ENCODE peak calls at places on chromosomes 7 and 10, in five cellular contexts. Y, F, U, M and G are unnamed samples. For H3K9me3 and H3K36me3, the result is how much of the 10 kb centered on the place peaks cover.

GRCh38 chr10:71296086-71296485 is 23.0 kb upstream of the SLC29A3 start:
- DNase-seq in U (no peak), F (no peak), M (no peak), Y (no peak), G (no peak)

GRCh38 chr7:39349452-39350123 is 216.6 kb upstream of the YAE1 start:
- DNase-seq in U (no peak), M (no peak), F (no peak), Y (no peak), G (no peak)

GRCh38 chr10:33008499-33009243 is 50.6 kb upstream of the ITGB1 start:
- DNase-seq in M (no peak), F (peak), U (peak), Y (peak), G (peak)

GRCh38 chr7:24965831-24966708 is 13.9 kb downstream of the OSBPL3 start:
- DNase-seq in Y (no peak), U (peak), M (no peak), F (peak), G (no peak)

GRCh38 chr7:71521506-71521905 is 389.6 kb downstream of the GALNT17 start:
- DNase-seq in M (no peak), U (no peak), F (no peak), Y (peak), G (peak)

GRCh38 chr7:15015545-15016314 is 113.2 kb upstream of the DGKB start:
- DNase-seq in M (no peak), F (peak), U (no peak), Y (peak), G (peak)

GRCh38 chr7:38185395-38185920 is 7.4 kb downstream of the STARD3NL start:
- DNase-seq in Y (no peak), F (no peak), U (no peak), M (no peak), G (no peak)

GRCh38 chr10:77571490-77571889 is 66.1 kb downstream of the KCNMA1 start:
- DNase-seq in M (no peak), F (no peak), U (no peak), Y (no peak), G (peak)

GRCh38 chr7:105315357-105315756 is 73.4 kb downstream of the SRPK2 start:
- DNase-seq in F (no peak), M (no peak), Y (no peak), U (no peak), G (no peak)

GRCh38 chr10:112875474-112876267 is 74.4 kb upstream of the TCF7L2 start:
- DNase-seq in U (no peak), Y (no peak), F (no peak), M (no peak), G (peak)

GRCh38 chr7:73544678-73545077 is 12.8 kb downstream of the BCL7B start:
- DNase-seq in U (no peak), F (no peak), Y (no peak), M (no peak), G (no peak)

GRCh38 chr7:47327306-47327697 is 254.6 kb downstream of the TNS3 start:
- DNase-seq in U (no peak), Y (no peak), M (peak), F (no peak), G (no peak)

GRCh38 chr7:107103369-107103768 is 58.9 kb downstream of the PRKAR2B start:
- DNase-seq in Y (peak), F (peak), M (no peak), U (no peak), G (no peak)

GRCh38 chr10:123890761-123891146 is 853 bp downstream of the CPXM2 start:
- DNase-seq in Y (no peak), F (no peak), U (no peak), M (peak), G (no peak)

GRCh38 chr10:123888751-123889150 is 2.9 kb downstream of the CPXM2 start:
- DNase-seq in Y (no peak), F (no peak), M (no peak), U (no peak), G (no peak)

GRCh38 chr10:123891147-123892011 is at the start of gene CPXM2:
- DNase-seq in M (peak), F (no peak), Y (no peak), U (no peak), G (no peak)

GRCh38 chr10:123890246-123890645 is 1.4 kb downstream of the CPXM2 start:
- DNase-seq in U (no peak), Y (no peak), F (no peak), M (no peak), G (no peak)

DNA sequence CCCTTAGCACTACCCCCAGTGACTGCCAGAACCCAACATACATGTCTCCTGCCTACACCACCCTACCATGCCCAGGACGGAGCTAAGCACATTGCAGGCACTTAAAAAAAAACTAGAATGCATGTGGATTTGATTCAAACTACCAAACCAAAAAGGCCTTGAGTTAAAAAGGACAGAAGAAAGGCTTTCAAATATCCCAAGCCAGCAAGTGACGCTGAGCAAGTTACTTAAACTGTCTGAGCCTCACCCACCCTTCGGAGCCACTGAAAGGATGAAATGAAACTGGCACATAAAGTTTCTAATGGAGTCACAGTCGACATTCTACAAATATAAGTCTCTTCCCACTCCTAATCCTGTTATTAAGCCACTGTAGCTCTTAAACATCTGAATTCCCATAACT is 1.8 kb downstream of the CPXM2 start:
- DNase-seq in F (no peak), Y (no peak), U (no peak), M (no peak), G (no peak)
- H3K4me3 ChIP-seq in F (no peak), Y (no peak), U (no peak), M (no peak), G (no peak)

GRCh38 chr10:61866700-61867368 is 34.7 kb upstream of the ARID5B start:
- DNase-seq in Y (no peak), F (no peak), U (no peak), M (no peak), G (no peak)
- H3K9me3 ChIP-seq in Y (under half), F (under half), U (under half), M (under half), G (under half)

DNA sequence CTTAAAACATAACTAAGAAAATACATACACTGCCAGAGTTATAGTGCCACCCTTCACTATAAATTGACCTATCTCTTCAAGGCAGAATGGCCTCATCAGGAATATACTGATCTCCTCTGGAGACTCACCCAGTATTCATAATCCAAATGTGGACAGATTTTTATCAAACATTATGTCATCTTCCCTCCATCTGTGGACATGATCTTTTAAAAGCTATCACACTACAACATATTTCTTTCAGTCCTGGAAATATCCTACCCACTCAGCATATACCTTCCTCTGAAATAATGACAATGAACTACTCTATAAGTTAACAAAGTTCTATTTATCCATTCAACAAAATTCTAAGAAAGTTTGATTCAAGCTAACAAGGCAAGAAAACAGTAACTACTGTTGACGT is 3.2 kb downstream of the ZNF800 start:
- DNase-seq in M (no peak), Y (no peak), U (no peak), F (no peak), G (no peak)
- H3K36me3 ChIP-seq in M (under half), Y (under half), U (under half), F (half or more), G (half or more)

DNA sequence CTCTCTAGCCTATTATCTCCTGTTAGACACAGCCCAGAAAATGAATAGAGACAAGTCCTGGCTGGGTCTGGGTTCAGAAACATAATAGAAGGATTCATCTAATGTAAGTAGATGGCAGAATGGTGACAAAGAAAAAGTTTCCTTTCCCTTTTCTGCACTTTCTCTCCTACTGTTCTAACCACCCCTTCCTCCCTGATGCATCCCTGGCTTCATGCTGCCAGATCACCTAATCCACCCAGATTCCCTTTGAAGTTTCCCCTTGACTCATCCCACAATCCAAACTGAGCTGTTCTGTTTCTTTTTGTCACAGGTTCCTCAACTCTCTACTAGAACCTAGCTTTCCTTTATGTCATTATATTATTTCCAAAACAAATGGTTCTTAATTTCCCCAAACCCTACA is 1.1 kb upstream of the MACC1 start:
- DNase-seq in F (no peak), U (no peak), Y (no peak), M (no peak), G (no peak)
- H3K4me3 ChIP-seq in F (peak), U (no peak), Y (no peak), M (no peak), G (no peak)

DNA sequence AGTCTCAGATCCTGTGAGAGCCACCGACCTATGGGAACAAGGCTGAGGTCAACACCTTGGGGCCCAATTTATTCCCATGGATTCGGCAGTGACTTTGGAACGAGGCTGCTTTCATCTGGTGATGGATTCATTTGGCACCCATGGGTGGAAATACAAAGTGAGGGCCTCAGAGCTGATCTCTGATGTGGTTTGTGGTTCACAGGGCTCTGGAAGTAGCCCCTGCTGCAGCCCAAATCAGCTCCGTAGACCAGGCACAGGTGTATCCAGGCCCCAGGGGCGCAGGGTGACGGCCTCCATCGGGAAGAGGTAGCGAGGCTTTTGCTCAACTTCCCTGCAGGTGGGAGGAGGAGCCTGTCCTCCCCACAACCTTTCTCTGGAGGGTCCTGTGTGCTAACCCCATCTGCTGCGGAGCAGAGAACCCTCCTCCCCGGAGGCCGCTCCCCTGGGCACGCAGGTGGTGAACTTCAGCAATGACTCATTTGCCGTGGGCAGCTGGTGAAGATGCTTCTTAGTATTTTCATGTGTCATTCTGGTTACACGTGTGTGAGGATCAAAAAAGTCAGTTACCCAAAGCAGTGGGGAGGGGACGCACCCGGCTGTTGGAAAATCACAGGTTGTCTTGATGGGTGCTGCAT is 7.5 kb upstream of the JAKMIP3 start:
- DNase-seq in Y (no peak), M (no peak), F (no peak), U (no peak), G (no peak)
- H3K9me3 ChIP-seq in Y (under half), M (under half), F (under half), U (under half), G (under half)

GRCh38 chr10:73773152-73773879 is 8.5 kb upstream of the CHCHD1 start:
- DNase-seq in U (no peak), M (no peak), Y (peak), F (peak), G (peak)
- H3K36me3 ChIP-seq in U (under half), M (under half), Y (half or more), F (half or more), G (half or more)

DNA sequence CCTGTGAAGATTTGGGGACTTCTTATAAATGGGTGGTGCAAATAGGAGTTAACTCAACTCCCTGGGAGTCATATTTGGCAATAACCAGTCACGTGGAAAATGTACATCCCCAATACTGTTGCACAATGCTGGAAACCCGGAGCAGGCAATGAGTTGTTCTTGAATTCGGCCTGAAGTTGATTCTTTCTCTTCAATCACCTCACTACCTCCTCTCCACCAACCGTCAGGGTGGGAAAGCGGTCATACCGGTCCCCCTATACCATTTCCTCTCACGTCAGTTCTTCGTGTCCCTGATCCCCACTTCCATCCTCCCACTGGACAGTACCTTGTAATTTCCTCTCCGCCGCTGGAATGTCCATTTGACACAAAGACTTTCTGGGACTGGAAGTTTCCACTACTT is 2.8 kb downstream of the GIMAP5 start:
- DNase-seq in Y (no peak), F (no peak), M (no peak), U (peak), G (no peak)
- H3K4me3 ChIP-seq in Y (no peak), F (no peak), M (peak), U (peak), G (no peak)

GRCh38 chr7:1014681-1015080 is 29.7 kb upstream of the GPR146 start:
- DNase-seq in F (no peak), Y (no peak), M (peak), U (no peak), G (no peak)
- H3K9me3 ChIP-seq in F (under half), Y (under half), M (under half), U (under half), G (under half)

GRCh38 chr10:119320981-119321380 is 113.6 kb downstream of the GRK5 start:
- DNase-seq in F (no peak), U (no peak), M (no peak), Y (no peak), G (no peak)

GRCh38 chr10:119325131-119325530 is 117.8 kb downstream of the GRK5 start:
- DNase-seq in U (no peak), M (no peak), Y (no peak), F (no peak), G (no peak)

GRCh38 chr10:119326167-119326566 is 118.8 kb downstream of the GRK5 start:
- DNase-seq in U (no peak), M (no peak), F (no peak), Y (no peak), G (no peak)

GRCh38 chr10:119319920-119320258 is 112.5 kb downstream of the GRK5 start:
- DNase-seq in Y (no peak), M (no peak), U (no peak), F (no peak), G (no peak)

DNA sequence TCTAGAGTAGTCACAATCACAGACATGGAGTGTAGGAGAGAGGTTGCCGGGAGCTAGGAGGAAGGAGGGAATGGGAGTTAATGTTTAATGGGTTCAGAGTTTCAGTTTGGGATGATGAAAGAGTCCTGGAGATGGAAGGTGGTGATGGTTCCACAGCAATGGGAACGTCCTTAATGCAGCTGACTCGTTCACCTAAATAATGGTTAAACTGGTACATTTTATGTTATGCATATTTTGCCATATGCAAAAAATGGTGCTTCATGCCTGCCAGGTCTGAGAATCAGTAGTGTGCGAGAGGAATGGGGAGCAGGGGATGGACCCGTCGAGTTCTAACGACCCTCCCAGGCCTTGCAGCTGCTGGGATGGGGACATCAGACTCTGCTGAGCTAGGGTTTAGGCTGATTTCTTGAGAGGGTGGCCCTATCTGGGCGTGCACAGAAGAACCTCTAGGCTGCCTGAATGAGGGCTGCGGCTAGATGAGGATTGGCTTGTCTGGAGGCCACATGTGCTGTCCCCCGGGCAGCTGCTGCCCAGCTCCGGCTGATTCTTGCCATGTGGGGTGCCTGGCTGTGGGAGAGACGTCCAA is 115.8 kb downstream of the GRK5 start:
- DNase-seq in Y (no peak), U (no peak), F (no peak), M (no peak), G (no peak)
- H3K36me3 ChIP-seq in Y (under half), U (under half), F (under half), M (under half), G (under half)

GRCh38 chr7:101169838-101170531 is 4.6 kb upstream of the VGF start:
- DNase-seq in U (peak), F (peak), M (peak), Y (peak), G (peak)
- H3K4me3 ChIP-seq in U (no peak), F (no peak), M (no peak), Y (no peak), G (no peak)